ENCODE peak calls at places on chromosomes 3 and 15, in four cellular contexts. Y is heart right ventricle, S is SJSA1, A is PC-9. B is an unnamed sample. For H3K36me3, the result is how much of the 10 kb centered on the place peaks cover.

GRCh38 chr3:51403675-51404074 is 12.6 kb downstream of the RBM15B start:
- DNase-seq in S (no peak), A (no peak), Y (no peak), B (no peak)

GRCh38 chr3:114506622-114507300 is 212.9 kb downstream of the TIGIT start:
- DNase-seq in A (no peak), S (peak), Y (no peak), B (no peak)

GRCh38 chr3:124140751-124141150 is 148.8 kb upstream of the ROPN1 start:
- DNase-seq in Y (no peak), S (peak), A (no peak), B (no peak)

GRCh38 chr15:76206325-76206976 is 104.8 kb downstream of the ETFA start:
- DNase-seq in A (peak), Y (peak), S (no peak), B (peak)

GRCh38 chr15:70046716-70047369 is 50.9 kb downstream of the TLE3 start:
- DNase-seq in A (no peak), S (no peak), Y (no peak), B (peak)

GRCh38 chr15:87961851-87962816 is 294.4 kb downstream of the NTRK3 start:
- DNase-seq in Y (no peak), S (no peak), A (no peak), B (no peak)

GRCh38 chr3:66220066-66220465 is 735 bp upstream of the SLC25A26 start:
- DNase-seq in S (no peak), Y (no peak), A (no peak), B (no peak)

GRCh38 chr3:191961529-191961928 is 500.6 kb downstream of the PYDC2 start:
- DNase-seq in A (no peak), Y (no peak), S (no peak), B (no peak)

GRCh38 chr3:63864008-63864871 is 573 bp downstream of the ATXN7 start:
- DNase-seq in S (peak), Y (peak), A (peak), B (peak)

GRCh38 chr15:62110000-62110851 is 43.4 kb downstream of the C2CD4A start:
- DNase-seq in Y (no peak), S (peak), A (no peak), B (peak)

GRCh38 chr3:61530355-61530754 is 31.0 kb upstream of the PTPRG start:
- DNase-seq in Y (no peak), S (no peak), A (peak), B (no peak)

GRCh38 chr15:39756806-39757522 is 25.7 kb downstream of the FSIP1 start:
- DNase-seq in Y (no peak), S (peak), A (peak), B (no peak)

GRCh38 chr3:67946446-67946845 is 292.0 kb upstream of the SUCLG2 start:
- DNase-seq in S (no peak), A (no peak), Y (no peak), B (no peak)

GRCh38 chr15:89462198-89462912 is 34.0 kb downstream of the RHCG start:
- DNase-seq in A (no peak), Y (no peak), S (peak), B (peak)

GRCh38 chr15:90261811-90262210 is 3.7 kb upstream of the NGRN start:
- DNase-seq in S (no peak), A (peak), Y (no peak), B (peak)

GRCh38 chr15:88385078-88385700 is 82.0 kb downstream of the MRPL46 start:
- DNase-seq in Y (no peak), S (peak), A (no peak), B (no peak)

GRCh38 chr3:171334465-171334811 is 125.8 kb downstream of the TNIK start:
- DNase-seq in A (no peak), Y (peak), S (no peak), B (no peak)

GRCh38 chr15:77862651-77863104 is 214.8 kb downstream of the TBC1D2B start:
- DNase-seq in A (no peak), Y (no peak), S (no peak), B (peak)

GRCh38 chr3:71499477-71499876 is 84.1 kb downstream of the FOXP1 start:
- DNase-seq in S (no peak), A (no peak), Y (no peak), B (no peak)

GRCh38 chr15:64422697-64423096 is 35.1 kb downstream of the TRIP4 start:
- DNase-seq in Y (no peak), S (no peak), A (no peak), B (no peak)
- H3K36me3 ChIP-seq in Y (under half), S (half or more), A (under half), B (under half)

GRCh38 chr15:60364306-60364924 is 33.4 kb downstream of the ANXA2 start:
- DNase-seq in Y (no peak), A (no peak), S (no peak), B (no peak)

GRCh38 chr15:60362318-60363023 is 35.3 kb downstream of the ANXA2 start:
- DNase-seq in Y (no peak), S (peak), A (peak), B (no peak)

GRCh38 chr15:60363903-60364302 is 33.9 kb downstream of the ANXA2 start:
- DNase-seq in Y (no peak), S (no peak), A (no peak), B (no peak)

GRCh38 chr15:60358935-60359672 is 38.7 kb downstream of the ANXA2 start:
- DNase-seq in S (no peak), A (no peak), Y (no peak), B (no peak)

GRCh38 chr15:60363024-60363674 is 34.6 kb downstream of the ANXA2 start:
- DNase-seq in S (no peak), Y (no peak), A (no peak), B (no peak)
- H3K36me3 ChIP-seq in S (half or more), Y (under half), A (under half), B (under half)

GRCh38 chr15:92953997-92954396 is 53.9 kb downstream of the CHD2 start:
- DNase-seq in S (no peak), A (no peak), Y (no peak), B (no peak)
- H3K36me3 ChIP-seq in S (half or more), A (half or more), Y (under half), B (under half)

GRCh38 chr3:33141006-33141405 is 27.2 kb downstream of the CRTAP start:
- DNase-seq in S (no peak), Y (no peak), A (no peak), B (no peak)

GRCh38 chr3:33137691-33138090 is 23.9 kb downstream of the CRTAP start:
- DNase-seq in S (no peak), Y (no peak), A (no peak), B (no peak)

GRCh38 chr3:33145221-33145900 is 31.5 kb downstream of the CRTAP start:
- DNase-seq in S (no peak), Y (no peak), A (no peak), B (no peak)

GRCh38 chr3:33144433-33144832 is 30.6 kb downstream of the CRTAP start:
- DNase-seq in Y (no peak), S (no peak), A (no peak), B (no peak)

GRCh38 chr3:33139996-33140395 is 26.2 kb downstream of the CRTAP start:
- DNase-seq in A (no peak), Y (no peak), S (no peak), B (no peak)
- H3K36me3 ChIP-seq in A (under half), Y (under half), S (half or more), B (under half)

GRCh38 chr3:134367412-134367811 is 6.8 kb downstream of the AMOTL2 start:
- DNase-seq in A (no peak), Y (no peak), S (peak), B (peak)

GRCh38 chr3:134366221-134366927 is 7.9 kb downstream of the AMOTL2 start:
- DNase-seq in Y (no peak), A (no peak), S (peak), B (no peak)

GRCh38 chr3:134365766-134366065 is 8.5 kb downstream of the AMOTL2 start:
- DNase-seq in S (no peak), Y (no peak), A (no peak), B (peak)

GRCh38 chr3:134367869-134368750 is 6.1 kb downstream of the AMOTL2 start:
- DNase-seq in Y (no peak), A (no peak), S (peak), B (no peak)

GRCh38 chr3:134366928-134367352 is 7.3 kb downstream of the AMOTL2 start:
- DNase-seq in Y (peak), A (no peak), S (peak), B (no peak)
- H3K36me3 ChIP-seq in Y (under half), A (half or more), S (half or more), B (half or more)

GRCh38 chr3:8539419-8539818 is 37.8 kb downstream of the LMCD1 start:
- DNase-seq in S (no peak), A (no peak), Y (no peak), B (no peak)
- H3K36me3 ChIP-seq in S (under half), A (under half), Y (under half), B (under half)

DNA sequence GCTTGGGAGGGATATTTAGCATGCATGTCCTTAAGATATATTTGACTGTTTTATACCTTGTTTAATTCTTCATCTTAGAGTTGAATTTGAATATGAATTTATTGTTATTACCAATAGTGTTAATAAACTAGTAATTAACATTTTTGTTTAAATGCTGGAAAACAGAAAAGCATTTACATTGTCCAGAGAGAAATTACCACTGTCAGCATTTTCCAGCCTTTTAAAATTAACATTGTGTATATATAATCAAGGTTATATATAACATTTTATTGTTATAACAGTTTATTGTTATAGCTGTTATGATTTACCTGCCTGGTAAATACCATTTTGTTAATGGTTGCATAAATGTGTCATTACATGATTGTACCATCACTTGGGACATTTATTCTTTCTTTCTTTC is 8.0 kb upstream of the P4HTM start:
- DNase-seq in S (no peak), Y (no peak), A (no peak), B (no peak)
- H3K36me3 ChIP-seq in S (half or more), Y (under half), A (under half), B (under half)